ENCODE peak calls at places on chromosomes 6 and 20, in eight cellular contexts. D is neural progenitor cell; C is GM12865; M is stimulated activated CD8-positive, alpha-beta memory T cell treated with anti-CD3 and anti-CD28 coated beads, Interleukin-4, amount 100 ng/mL, for 1 hour; Q is AG04450; W is Panc1; A is NCI-H1694; K is nucleus accumbens. G is an unnamed sample.

GRCh38 chr6:84093405-84094049 is 60.0 kb downstream of the MRAP2 start:
- DNase-seq in D (no peak), A (no peak), K (no peak), M (no peak), W (no peak), Q (no peak), C (peak), G (no peak)

GRCh38 chr6:139376604-139377218 is 2.3 kb upstream of the CITED2 start:
- DNase-seq in C (no peak), D (peak), A (no peak), Q (no peak), W (no peak), K (no peak), M (no peak), G (no peak)

GRCh38 chr6:12275084-12275483 is 15.1 kb upstream of the EDN1 start:
- DNase-seq in D (no peak), M (no peak), C (peak), Q (no peak), A (no peak), K (no peak), W (no peak), G (no peak)

GRCh38 chr6:127332383-127332961 is 10.9 kb downstream of the ECHDC1 start:
- DNase-seq in Q (no peak), M (no peak), K (no peak), W (no peak), D (no peak), C (no peak), A (no peak), G (no peak)

GRCh38 chr6:163554663-163555062 is 140.1 kb downstream of the QKI start:
- DNase-seq in M (peak), D (peak), Q (no peak), K (no peak), A (peak), W (no peak), C (peak), G (no peak)

GRCh38 chr20:41984031-41984430 is 365.9 kb upstream of the CHD6 start:
- DNase-seq in D (no peak), C (peak), K (no peak), M (no peak), W (no peak), A (no peak), Q (no peak), G (no peak)

GRCh38 chr20:53934421-53935352 is 135.7 kb downstream of the BCAS1 start:
- DNase-seq in W (no peak), K (no peak), C (peak), D (no peak), Q (no peak), A (no peak), M (no peak), G (no peak)

GRCh38 chr6:123316733-123317323 is 319.9 kb downstream of the TRDN start:
- DNase-seq in A (peak), D (peak), W (peak), Q (no peak), M (no peak), K (no peak), C (peak), G (no peak)

GRCh38 chr6:12232339-12232738 is 57.8 kb upstream of the EDN1 start:
- DNase-seq in Q (no peak), C (peak), W (no peak), D (no peak), K (no peak), A (no peak), M (no peak), G (no peak)

G was measured in kidney epithelial cell.